ENCODE peak calls at places on chromosomes 3 and 15, in nine cellular contexts. N is GDM1; E is activated T-helper 1 cell treated with anti-CD3 and anti-CD28 coated beads, Interleukin-2, amount 50 U/mL, for 16 hours; L is stimulated activated naive B cell treated with anti-CD40 and anti-IgM and Interleukin-4, amounts not matched to agents 10 μg/mL and 1 μg/mL and 100 μg/mL, for 72 hours; H is stomach; K is EL; V is NCI-H1092; Z is HTR-8/SVneo; C is T-helper 2 cell. I is an unnamed sample.

GRCh38 chr15:68214838-68215234 is 9.7 kb upstream of the CALML4 start:
- DNase-seq in N (no peak), E (no peak), L (no peak), H (no peak), K (no peak), V (no peak), Z (no peak), C (no peak), I (no peak)

GRCh38 chr15:85708402-85708932 is 86.3 kb downstream of the KLHL25 start:
- DNase-seq in N (no peak), E (no peak), L (no peak), H (no peak), K (no peak), V (no peak), Z (no peak), C (no peak), I (no peak)

GRCh38 chr3:43180027-43180426 is 74.1 kb upstream of the POMGNT2 start:
- DNase-seq in N (peak; percentile 55), E (no peak), L (no peak), H (no peak), K (peak; percentile 93), V (no peak), Z (peak; percentile 57), C (no peak), I (peak; percentile 82)

GRCh38 chr3:15269091-15269989 is 63.0 kb downstream of the SH3BP5 start:
- DNase-seq in N (peak; percentile 77), E (peak; percentile 76), L (peak; percentile 78), H (peak; percentile 71), K (peak; percentile 96), V (no peak), Z (peak; percentile 98), C (peak; percentile 75), I (peak; percentile 80)

GRCh38 chr15:91863621-91864255 is 10.2 kb downstream of the SLCO3A1 start:
- DNase-seq in N (no peak), E (no peak), L (no peak), H (no peak), K (no peak), V (no peak), Z (no peak), C (no peak), I (no peak)

GRCh38 chr15:42065008-42065407 is 29.4 kb downstream of the PLA2G4D start:
- DNase-seq in N (no peak), E (no peak), L (no peak), H (peak; percentile 24), K (peak; percentile 14), V (no peak), Z (no peak), C (no peak), I (peak; percentile 44)

GRCh38 chr3:86923071-86923476 is 67.9 kb downstream of the VGLL3 start:
- DNase-seq in N (no peak), E (no peak), L (no peak), H (no peak), K (peak; percentile 90), V (no peak), Z (peak; percentile 32), C (no peak), I (no peak)

GRCh38 chr3:191269289-191270085 is 59.7 kb upstream of the CCDC50 start:
- DNase-seq in N (no peak), E (no peak), L (peak; percentile 30), H (no peak), K (no peak), V (no peak), Z (no peak), C (no peak), I (no peak)

GRCh38 chr15:100809587-100809986 is 70.0 kb upstream of the ALDH1A3 start:
- DNase-seq in N (no peak), E (no peak), L (no peak), H (no peak), K (peak; percentile 35), V (no peak), Z (no peak), C (no peak), I (no peak)

GRCh38 chr15:36501063-36501678 is 78.3 kb upstream of the CDIN1 start:
- DNase-seq in N (no peak), E (no peak), L (peak; percentile 3), H (no peak), K (peak; percentile 72), V (peak; percentile 22), Z (peak; percentile 41), C (no peak), I (peak; percentile 34)

GRCh38 chr3:161171113-161171512 is 50.0 kb upstream of the NMD3 start:
- DNase-seq in N (no peak), E (no peak), L (no peak), H (no peak), K (peak; percentile 84), V (no peak), Z (peak; percentile 15), C (no peak), I (peak; percentile 43)

GRCh38 chr3:186788482-186789370 is 5.3 kb downstream of the EIF4A2 start:
- DNase-seq in N (no peak), E (no peak), L (no peak), H (no peak), K (peak; percentile 34), V (no peak), Z (no peak), C (no peak), I (no peak)

GRCh38 chr15:77075528-77075927 is 4.6 kb upstream of the TSPAN3 start:
- DNase-seq in N (no peak), E (no peak), L (no peak), H (peak; percentile 50), K (no peak), V (no peak), Z (no peak), C (no peak), I (no peak)

I was measured in Kasumi-1.